ENCODE peak calls at places on chromosomes 3 and 15, in four cellular contexts. T, Q, H and V are unnamed samples.

GRCh38 chr3:64354956-64355355 is 129.7 kb upstream of the PRICKLE2 start:
- DNase-seq in T (no peak), H (no peak), Q (no peak), V (no peak)

GRCh38 chr3:100732435-100732834 is 23.1 kb downstream of the TFG start:
- DNase-seq in Q (no peak), T (no peak), H (no peak), V (no peak)

GRCh38 chr3:194377708-194378107 is 8.2 kb upstream of the LRRC15 start:
- DNase-seq in T (no peak), H (no peak), Q (no peak), V (no peak)

GRCh38 chr3:184145120-184145524 is 10.0 kb downstream of the EIF2B5 start:
- DNase-seq in Q (no peak), T (peak; percentile 69), H (peak; percentile 80), V (no peak)

GRCh38 chr15:42158941-42159340 is 2.5 kb upstream of the PLA2G4F start:
- DNase-seq in T (no peak), H (no peak), Q (no peak), V (no peak)

GRCh38 chr15:29106551-29107290 is 162.9 kb downstream of the NSMCE3 start:
- DNase-seq in Q (no peak), T (no peak), H (no peak), V (no peak)

GRCh38 chr3:105730973-105731372 is 137.8 kb downstream of the CBLB start:
- DNase-seq in H (no peak), Q (no peak), T (peak; percentile 25), V (no peak)

GRCh38 chr3:125121246-125122010 is 65.6 kb upstream of the HEG1 start:
- DNase-seq in Q (no peak), H (no peak), T (no peak), V (no peak)

GRCh38 chr15:81851307-81851706 is 194.5 kb downstream of the MEX3B start:
- DNase-seq in T (no peak), H (no peak), Q (no peak), V (no peak)

GRCh38 chr3:18667552-18667951 is 242.4 kb upstream of the SATB1 start:
- DNase-seq in H (no peak), T (no peak), Q (no peak), V (no peak)

GRCh38 chr3:23073721-23074300 is 129.3 kb upstream of the UBE2E2 start:
- DNase-seq in H (peak; percentile 50), Q (no peak), T (no peak), V (no peak)

GRCh38 chr3:133930341-133930933 is 34.8 kb upstream of the RAB6B start:
- DNase-seq in Q (no peak), T (peak; percentile 89), H (peak; percentile 60), V (no peak)

GRCh38 chr3:133928903-133929607 is 33.4 kb upstream of the RAB6B start:
- DNase-seq in H (no peak), Q (no peak), T (no peak), V (no peak)

GRCh38 chr3:133933097-133934024 is 37.7 kb upstream of the RAB6B start:
- DNase-seq in T (no peak), H (no peak), Q (no peak), V (no peak)

GRCh38 chr3:133932009-133932408 is 36.3 kb upstream of the RAB6B start:
- DNase-seq in H (no peak), T (no peak), Q (no peak), V (no peak)

DNA sequence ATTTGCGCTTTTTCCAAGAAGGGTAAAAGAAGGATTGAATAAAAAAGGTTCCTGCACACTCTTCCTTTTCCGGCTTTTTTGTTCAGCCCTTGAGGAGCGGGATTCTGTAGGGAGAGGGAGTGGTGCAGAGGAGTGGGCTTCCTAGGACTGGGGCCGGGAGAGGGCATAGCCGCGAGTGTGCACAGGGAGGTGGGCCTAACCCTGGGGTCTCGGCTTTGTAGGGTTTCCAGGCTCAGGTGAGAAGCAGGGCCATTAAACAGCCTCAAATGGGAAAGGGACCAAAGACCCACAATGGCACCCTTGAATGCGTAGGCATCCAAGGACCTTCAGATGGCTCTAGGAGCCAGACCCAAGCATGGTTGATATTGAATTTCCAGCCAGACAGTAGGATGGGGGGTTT is 35.4 kb upstream of the RAB6B start:
- DNase-seq in T (no peak), H (no peak), Q (no peak), V (no peak)
- TF ChIP-seq CTCF in T (no peak), H (no peak), Q (no peak), V (no peak)

GRCh38 chr3:71127052-71127451 is 456.5 kb downstream of the FOXP1 start:
- DNase-seq in T (no peak), H (no peak), Q (no peak), V (no peak)
- TF ChIP-seq CTCF in T (no peak), H (no peak), Q (no peak), V (no peak)

DNA sequence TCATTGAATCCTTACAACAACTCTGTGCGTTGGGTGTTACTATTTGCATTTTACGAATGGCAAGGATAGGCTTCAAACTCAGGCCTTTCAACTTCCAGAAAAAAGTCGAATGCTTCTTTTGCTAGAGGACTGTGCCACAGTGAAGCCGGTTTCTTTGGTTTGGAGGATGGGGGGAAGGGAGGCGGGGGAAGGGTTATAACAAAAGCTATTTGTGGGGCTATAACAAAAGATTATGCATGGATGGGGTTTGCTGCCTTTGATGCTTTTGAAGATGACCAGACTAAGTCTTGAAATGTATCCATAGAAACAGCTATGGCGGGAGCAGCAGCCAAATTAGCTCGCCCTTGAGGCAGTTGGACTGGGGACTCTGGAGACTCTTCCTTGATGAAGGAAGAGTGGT is 47.6 kb downstream of the SRGAP3 start:
- DNase-seq in T (no peak), Q (no peak), H (no peak), V (no peak)
- TF ChIP-seq CTCF in T (no peak), Q (no peak), H (no peak), V (no peak)

GRCh38 chr15:45110256-45110820 is 3.6 kb downstream of the DUOX2 start:
- DNase-seq in T (no peak), Q (no peak), H (no peak), V (no peak)
- TF ChIP-seq CTCF in T (no peak), Q (no peak), H (no peak), V (no peak)

DNA sequence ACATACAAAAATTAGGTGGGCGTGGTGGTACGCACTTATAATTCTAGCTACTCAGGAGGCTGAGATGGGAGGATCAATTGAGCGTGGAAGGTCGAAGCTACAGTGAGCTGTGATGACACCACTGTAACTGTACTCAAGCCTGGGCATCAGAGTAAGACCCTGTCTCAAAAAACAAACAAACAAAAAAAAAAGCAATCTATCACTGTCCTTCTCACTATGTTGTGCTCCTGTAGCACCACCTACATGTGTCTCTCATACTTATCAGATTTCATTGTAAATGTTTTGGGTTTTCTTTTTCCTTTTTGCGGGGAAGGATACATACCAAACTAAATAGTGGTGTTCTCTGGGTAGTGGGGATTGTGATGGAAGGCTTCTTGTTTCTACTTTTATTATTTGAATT is 14.8 kb downstream of the FANCD2 start:
- DNase-seq in Q (no peak), H (no peak), T (no peak), V (no peak)
- TF ChIP-seq CTCF in Q (no peak), H (no peak), T (no peak), V (no peak)

GRCh38 chr15:74793135-74794028 is 11.5 kb downstream of the CSK start:
- DNase-seq in H (peak; percentile 15), Q (peak; percentile 68), T (peak; percentile 30), V (no peak)
- TF ChIP-seq CTCF in H (peak; percentile 38), Q (peak; percentile 66), T (peak; percentile 37), V (no peak)

GRCh38 chr3:145266368-145266767 is 894.6 kb downstream of the PLOD2 start:
- DNase-seq in T (no peak), H (no peak), Q (no peak), V (no peak)
- TF ChIP-seq CTCF in T (no peak), H (no peak), Q (no peak), V (no peak)

GRCh38 chr15:50100484-50100883 is 18.5 kb downstream of the ATP8B4 start:
- DNase-seq in T (no peak), H (no peak), Q (no peak), V (no peak)

GRCh38 chr15:50096158-50096821 is 22.7 kb downstream of the ATP8B4 start:
- DNase-seq in H (no peak), T (no peak), Q (no peak), V (no peak)

GRCh38 chr15:50098576-50098975 is 20.5 kb downstream of the ATP8B4 start:
- DNase-seq in Q (no peak), T (no peak), H (no peak), V (no peak)
- TF ChIP-seq CTCF in Q (no peak), T (no peak), H (no peak), V (no peak)

GRCh38 chr15:93617443-93617842 is 528.4 kb upstream of the RGMA start:
- DNase-seq in H (no peak), T (no peak), Q (no peak), V (no peak)
- TF ChIP-seq CTCF in H (no peak), T (no peak), Q (no peak), V (no peak)

GRCh38 chr3:55166577-55167555 is 239.0 kb upstream of the LRTM1 start:
- DNase-seq in T (no peak), Q (no peak), H (no peak), V (no peak)
- TF ChIP-seq CTCF in T (no peak), Q (no peak), H (no peak), V (no peak)